ENCODE peak calls at places on chromosomes 3 and 15, in seven cellular contexts. One of them, this sample, is unnamed. For H3K36me3, the result is how much of the 10 kb centered on the place peaks cover.

GRCh38 chr15:63530762-63531299 is 26.4 kb downstream of the USP3 start:
- DNase-seq in IMR-90: no peak
- DNase-seq in lower lobe of right lung: no peak
- DNase-seq in astrocyte: no peak
- DNase-seq in ascending aorta: no peak
- DNase-seq in body of pancreas: no peak
- DNase-seq in brain microvascular endothelial cell: no peak
- DNase-seq in this sample: no peak

GRCh38 chr3:149339931-149340309 is 6.5 kb upstream of the TM4SF18 start:
- DNase-seq in body of pancreas: peak
- DNase-seq in lower lobe of right lung: peak
- DNase-seq in astrocyte: peak
- DNase-seq in ascending aorta: peak
- DNase-seq in brain microvascular endothelial cell: peak
- DNase-seq in IMR-90: peak
- DNase-seq in this sample: no peak

GRCh38 chr15:79373728-79374127 is 58.4 kb upstream of the MINAR1 start:
- DNase-seq in astrocyte: no peak
- DNase-seq in body of pancreas: no peak
- DNase-seq in lower lobe of right lung: no peak
- DNase-seq in ascending aorta: no peak
- DNase-seq in IMR-90: no peak
- DNase-seq in brain microvascular endothelial cell: no peak
- DNase-seq in this sample: no peak

GRCh38 chr3:157574580-157574979 is 71.4 kb upstream of the VEPH1 start:
- DNase-seq in brain microvascular endothelial cell: no peak
- DNase-seq in ascending aorta: no peak
- DNase-seq in lower lobe of right lung: no peak
- DNase-seq in body of pancreas: no peak
- DNase-seq in IMR-90: no peak
- DNase-seq in astrocyte: no peak
- DNase-seq in this sample: no peak

GRCh38 chr3:111690242-111690641 is 95.1 kb upstream of the ZBED2 start:
- DNase-seq in lower lobe of right lung: no peak
- DNase-seq in ascending aorta: no peak
- DNase-seq in brain microvascular endothelial cell: peak
- DNase-seq in body of pancreas: no peak
- DNase-seq in IMR-90: peak
- DNase-seq in astrocyte: peak
- DNase-seq in this sample: no peak

GRCh38 chr15:92059036-92059970 is 205.8 kb downstream of the SLCO3A1 start:
- DNase-seq in ascending aorta: no peak
- DNase-seq in IMR-90: no peak
- DNase-seq in lower lobe of right lung: no peak
- DNase-seq in astrocyte: no peak
- DNase-seq in body of pancreas: no peak
- DNase-seq in brain microvascular endothelial cell: no peak
- DNase-seq in this sample: no peak

GRCh38 chr3:172987268-172987667 is 153.8 kb downstream of the SPATA16 start:
- DNase-seq in IMR-90: no peak
- DNase-seq in lower lobe of right lung: no peak
- DNase-seq in body of pancreas: no peak
- DNase-seq in brain microvascular endothelial cell: no peak
- DNase-seq in ascending aorta: no peak
- DNase-seq in astrocyte: no peak
- DNase-seq in this sample: peak

GRCh38 chr3:133488785-133489367 is 84.6 kb upstream of the CDV3 start:
- DNase-seq in body of pancreas: peak
- DNase-seq in lower lobe of right lung: no peak
- DNase-seq in astrocyte: peak
- DNase-seq in brain microvascular endothelial cell: peak
- DNase-seq in IMR-90: peak
- DNase-seq in ascending aorta: no peak
- DNase-seq in this sample: no peak

GRCh38 chr15:52071570-52071969 is 41.0 kb downstream of the BCL2L10 start:
- DNase-seq in IMR-90: no peak
- DNase-seq in body of pancreas: peak
- DNase-seq in ascending aorta: no peak
- DNase-seq in brain microvascular endothelial cell: no peak
- DNase-seq in astrocyte: no peak
- DNase-seq in lower lobe of right lung: no peak
- DNase-seq in this sample: no peak

GRCh38 chr3:150303776-150304175 is 104.3 kb upstream of the TSC22D2 start:
- DNase-seq in IMR-90: no peak
- DNase-seq in brain microvascular endothelial cell: no peak
- DNase-seq in body of pancreas: peak
- DNase-seq in lower lobe of right lung: no peak
- DNase-seq in astrocyte: no peak
- DNase-seq in ascending aorta: no peak
- DNase-seq in this sample: peak

GRCh38 chr3:149277338-149277813 is 55.7 kb upstream of the CP start:
- DNase-seq in lower lobe of right lung: no peak
- DNase-seq in astrocyte: peak
- DNase-seq in body of pancreas: no peak
- DNase-seq in brain microvascular endothelial cell: peak
- DNase-seq in IMR-90: peak
- DNase-seq in ascending aorta: no peak
- DNase-seq in this sample: no peak

GRCh38 chr3:13452490-13453335 is 27.4 kb upstream of the HDAC11 start:
- DNase-seq in IMR-90: peak
- DNase-seq in body of pancreas: peak
- DNase-seq in astrocyte: peak
- DNase-seq in brain microvascular endothelial cell: peak
- DNase-seq in lower lobe of right lung: no peak
- DNase-seq in ascending aorta: no peak
- DNase-seq in this sample: peak

GRCh38 chr3:46075816-46076215 is 48.5 kb upstream of the XCR1 start:
- DNase-seq in astrocyte: no peak
- DNase-seq in ascending aorta: no peak
- DNase-seq in body of pancreas: no peak
- DNase-seq in IMR-90: no peak
- DNase-seq in brain microvascular endothelial cell: no peak
- DNase-seq in lower lobe of right lung: no peak
- DNase-seq in this sample: no peak

GRCh38 chr3:46076606-46077005 is 49.3 kb upstream of the XCR1 start:
- DNase-seq in body of pancreas: no peak
- DNase-seq in lower lobe of right lung: no peak
- DNase-seq in ascending aorta: no peak
- DNase-seq in IMR-90: peak
- DNase-seq in brain microvascular endothelial cell: no peak
- DNase-seq in astrocyte: no peak
- DNase-seq in this sample: no peak

GRCh38 chr3:46080124-46080991 is 53.1 kb upstream of the XCR1 start:
- DNase-seq in astrocyte: no peak
- DNase-seq in brain microvascular endothelial cell: no peak
- DNase-seq in lower lobe of right lung: no peak
- DNase-seq in body of pancreas: no peak
- DNase-seq in IMR-90: no peak
- DNase-seq in ascending aorta: no peak
- DNase-seq in this sample: no peak

GRCh38 chr3:46082021-46082420 is 54.7 kb upstream of the XCR1 start:
- DNase-seq in brain microvascular endothelial cell: no peak
- DNase-seq in ascending aorta: no peak
- DNase-seq in IMR-90: no peak
- DNase-seq in astrocyte: no peak
- DNase-seq in lower lobe of right lung: no peak
- DNase-seq in body of pancreas: no peak
- DNase-seq in this sample: no peak

DNA sequence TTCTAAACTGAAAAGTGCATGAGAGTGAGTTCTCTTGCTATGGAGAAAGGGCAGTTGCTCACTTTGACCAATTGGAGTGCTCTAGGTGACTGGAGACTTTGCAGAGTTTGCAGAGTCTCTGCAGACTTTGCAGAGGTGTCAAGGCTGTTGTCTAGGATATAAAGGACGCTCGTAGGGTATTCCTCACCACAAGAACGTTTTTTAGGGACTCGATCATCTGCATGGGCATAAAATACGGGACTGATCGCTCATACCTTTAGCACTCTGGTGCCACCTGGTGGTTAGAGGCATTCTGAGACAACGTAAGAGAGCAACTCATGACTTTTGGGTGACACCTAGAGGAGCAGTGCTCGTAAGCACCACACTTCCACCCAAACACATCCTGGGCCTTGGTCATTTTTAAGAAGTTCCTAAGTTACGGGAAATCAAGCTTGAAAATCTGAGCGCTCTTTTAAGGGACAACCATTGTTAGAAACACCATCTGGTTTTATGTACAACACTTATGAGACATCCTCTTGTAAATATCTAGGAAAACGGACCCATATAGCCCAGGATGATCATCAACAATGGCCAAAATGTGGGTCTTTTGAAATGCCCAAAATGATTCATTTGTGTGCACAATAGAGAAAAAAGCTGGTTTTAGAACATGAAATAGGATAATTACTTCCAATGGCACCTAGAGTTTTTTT is 51.6 kb upstream of the XCR1 start:
- DNase-seq in lower lobe of right lung: peak
- DNase-seq in IMR-90: peak
- DNase-seq in brain microvascular endothelial cell: peak
- DNase-seq in astrocyte: peak
- DNase-seq in ascending aorta: peak
- DNase-seq in body of pancreas: peak
- DNase-seq in this sample: peak
- H3K4me3 ChIP-seq in lower lobe of right lung: no peak
- H3K4me3 ChIP-seq in IMR-90: no peak
- H3K4me3 ChIP-seq in brain microvascular endothelial cell: no peak
- H3K4me3 ChIP-seq in astrocyte: no peak
- H3K4me3 ChIP-seq in ascending aorta: no peak
- H3K4me3 ChIP-seq in body of pancreas: no peak
- H3K4me3 ChIP-seq in this sample: no peak

DNA sequence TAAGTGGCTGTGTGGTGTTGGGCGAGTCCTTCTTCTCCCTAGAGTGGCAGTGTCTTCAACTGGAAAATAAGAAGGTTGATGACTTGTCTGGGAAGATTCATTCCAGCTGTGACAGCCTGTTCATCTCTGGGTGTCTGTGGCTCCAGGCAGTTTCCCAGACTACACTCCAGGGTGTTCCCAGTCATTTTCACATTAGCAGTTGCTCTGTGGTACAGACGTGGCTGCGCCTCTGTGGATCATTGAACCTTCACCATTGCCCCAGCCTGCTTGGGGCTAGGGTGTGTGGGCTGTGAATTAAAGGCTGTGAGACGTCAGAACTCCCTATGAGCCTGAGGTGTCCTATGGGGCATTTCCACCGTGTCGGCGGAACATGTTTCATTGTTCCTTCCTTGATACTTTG is 239.6 kb upstream of the NR2E3 start:
- DNase-seq in brain microvascular endothelial cell: no peak
- DNase-seq in ascending aorta: no peak
- DNase-seq in IMR-90: no peak
- DNase-seq in lower lobe of right lung: no peak
- DNase-seq in astrocyte: no peak
- DNase-seq in body of pancreas: no peak
- DNase-seq in this sample: no peak
- H3K36me3 ChIP-seq in brain microvascular endothelial cell: under half
- H3K36me3 ChIP-seq in ascending aorta: under half
- H3K36me3 ChIP-seq in IMR-90: under half
- H3K36me3 ChIP-seq in lower lobe of right lung: under half
- H3K36me3 ChIP-seq in astrocyte: under half
- H3K36me3 ChIP-seq in body of pancreas: under half
- H3K36me3 ChIP-seq in this sample: under half

GRCh38 chr15:76865548-76865991 is 39.6 kb downstream of the SCAPER start:
- DNase-seq in body of pancreas: no peak
- DNase-seq in astrocyte: no peak
- DNase-seq in IMR-90: peak
- DNase-seq in ascending aorta: no peak
- DNase-seq in lower lobe of right lung: no peak
- DNase-seq in brain microvascular endothelial cell: no peak
- DNase-seq in this sample: no peak
- H3K4me3 ChIP-seq in body of pancreas: no peak
- H3K4me3 ChIP-seq in astrocyte: no peak
- H3K4me3 ChIP-seq in IMR-90: no peak
- H3K4me3 ChIP-seq in ascending aorta: no peak
- H3K4me3 ChIP-seq in lower lobe of right lung: no peak
- H3K4me3 ChIP-seq in brain microvascular endothelial cell: no peak
- H3K4me3 ChIP-seq in this sample: no peak

DNA sequence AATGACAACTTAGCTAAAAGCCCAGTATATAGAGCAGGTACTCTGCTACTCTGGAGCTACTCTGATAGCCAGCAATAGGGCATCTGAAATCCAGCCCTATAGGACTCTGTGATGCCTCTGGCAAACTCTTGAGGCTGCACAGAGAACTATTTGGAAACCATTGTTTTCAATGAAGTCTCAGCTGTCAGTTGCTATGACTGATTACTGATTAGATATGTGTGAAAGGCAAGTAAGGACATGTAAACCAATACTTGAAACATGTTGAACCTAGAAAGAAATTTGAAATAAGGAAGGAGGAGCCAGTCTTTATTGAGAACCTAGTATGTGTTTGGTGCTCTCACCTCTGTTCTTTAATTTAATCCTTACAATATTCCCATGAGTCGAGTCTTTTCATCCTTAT is 40.2 kb upstream of the CRTC3 start:
- DNase-seq in body of pancreas: no peak
- DNase-seq in brain microvascular endothelial cell: no peak
- DNase-seq in lower lobe of right lung: no peak
- DNase-seq in ascending aorta: no peak
- DNase-seq in astrocyte: no peak
- DNase-seq in IMR-90: no peak
- DNase-seq in this sample: no peak
- H3K36me3 ChIP-seq in body of pancreas: under half
- H3K36me3 ChIP-seq in brain microvascular endothelial cell: half or more
- H3K36me3 ChIP-seq in lower lobe of right lung: half or more
- H3K36me3 ChIP-seq in ascending aorta: half or more
- H3K36me3 ChIP-seq in astrocyte: half or more
- H3K36me3 ChIP-seq in IMR-90: under half
- H3K36me3 ChIP-seq in this sample: half or more

GRCh38 chr15:80743189-80743833 is 35.9 kb upstream of the CEMIP start:
- DNase-seq in brain microvascular endothelial cell: peak
- DNase-seq in astrocyte: no peak
- DNase-seq in body of pancreas: no peak
- DNase-seq in lower lobe of right lung: no peak
- DNase-seq in IMR-90: peak
- DNase-seq in ascending aorta: no peak
- DNase-seq in this sample: peak
- H3K4me3 ChIP-seq in brain microvascular endothelial cell: no peak
- H3K4me3 ChIP-seq in astrocyte: no peak
- H3K4me3 ChIP-seq in body of pancreas: no peak
- H3K4me3 ChIP-seq in lower lobe of right lung: no peak
- H3K4me3 ChIP-seq in IMR-90: no peak
- H3K4me3 ChIP-seq in ascending aorta: no peak
- H3K4me3 ChIP-seq in this sample: no peak

GRCh38 chr3:179590669-179591068 is 13.8 kb downstream of the MRPL47 start:
- DNase-seq in IMR-90: no peak
- DNase-seq in body of pancreas: no peak
- DNase-seq in brain microvascular endothelial cell: no peak
- DNase-seq in astrocyte: no peak
- DNase-seq in ascending aorta: no peak
- DNase-seq in lower lobe of right lung: no peak
- DNase-seq in this sample: no peak
- H3K36me3 ChIP-seq in IMR-90: under half
- H3K36me3 ChIP-seq in body of pancreas: half or more
- H3K36me3 ChIP-seq in brain microvascular endothelial cell: under half
- H3K36me3 ChIP-seq in astrocyte: half or more
- H3K36me3 ChIP-seq in ascending aorta: half or more
- H3K36me3 ChIP-seq in lower lobe of right lung: half or more
- H3K36me3 ChIP-seq in this sample: half or more

GRCh38 chr3:194105292-194105691 is 30.7 kb upstream of the HES1 start:
- DNase-seq in IMR-90: no peak
- DNase-seq in ascending aorta: no peak
- DNase-seq in brain microvascular endothelial cell: no peak
- DNase-seq in lower lobe of right lung: no peak
- DNase-seq in astrocyte: no peak
- DNase-seq in body of pancreas: no peak
- DNase-seq in this sample: no peak
- H3K4me3 ChIP-seq in IMR-90: no peak
- H3K4me3 ChIP-seq in ascending aorta: no peak
- H3K4me3 ChIP-seq in brain microvascular endothelial cell: no peak
- H3K4me3 ChIP-seq in lower lobe of right lung: no peak
- H3K4me3 ChIP-seq in astrocyte: no peak
- H3K4me3 ChIP-seq in body of pancreas: no peak
- H3K4me3 ChIP-seq in this sample: no peak

This sample was measured in HAP-1.